ENCODE peak calls at places on chromosomes 2 and 18, in seven cellular contexts. I, A, T, K, D, O and J are unnamed samples.

GRCh38 chr18:54388203-54389142 is 30.8 kb downstream of the C18orf54 start:
- DNase-seq in I (peak; percentile 87), A (no peak), T (peak; percentile 61), K (peak; percentile 89), D (peak; percentile 78), O (peak; percentile 59), J (peak; percentile 78)

GRCh38 chr2:85702172-85702571 is 8.0 kb downstream of the GNLY start:
- DNase-seq in I (no peak), A (no peak), T (no peak), K (peak; percentile 71), D (no peak), O (peak; percentile 40), J (peak; percentile 75)

GRCh38 chr2:105417789-105418475 is 19.1 kb upstream of the FHL2 start:
- DNase-seq in I (no peak), A (no peak), T (no peak), K (peak; percentile 87), D (no peak), O (no peak), J (peak; percentile 65)

GRCh38 chr18:48949051-48949605 is 1.6 kb downstream of the SMAD7 start:
- DNase-seq in I (no peak), A (peak; percentile 9), T (no peak), K (peak; percentile 81), D (no peak), O (no peak), J (no peak)

GRCh38 chr2:202375006-202375610 is 1.0 kb upstream of the BMPR2 start:
- DNase-seq in I (no peak), A (peak; percentile 62), T (peak; percentile 54), K (peak; percentile 65), D (peak; percentile 44), O (peak; percentile 49), J (peak; percentile 36)

GRCh38 chr2:96687266-96687665 is 44.7 kb downstream of the FER1L5 start:
- DNase-seq in I (no peak), A (no peak), T (no peak), K (no peak), D (no peak), O (no peak), J (no peak)

GRCh38 chr18:60668583-60668982 is 296.0 kb upstream of the MC4R start:
- DNase-seq in I (no peak), A (peak; percentile 41), T (no peak), K (no peak), D (no peak), O (no peak), J (no peak)

GRCh38 chr2:29114841-29115609 is at the start of gene CLIP4:
- DNase-seq in I (no peak), A (peak; percentile 48), T (no peak), K (no peak), D (peak; percentile 87), O (peak; percentile 70), J (peak; percentile 19)

GRCh38 chr2:128343459-128343858 is 24.8 kb upstream of the HS6ST1 start:
- DNase-seq in I (no peak), A (no peak), T (no peak), K (no peak), D (no peak), O (no peak), J (no peak)